ENCODE peak calls at places on chromosome 17, in four cellular contexts. R, L, J and O are unnamed samples.

GRCh38 chr17:63190821-63191220 is 224.8 kb downstream of the TANC2 start:
- DNase-seq in R (no peak), L (no peak), J (no peak), O (no peak)

GRCh38 chr17:54902017-54902416 is 1.4 kb downstream of the TOM1L1 start:
- DNase-seq in R (no peak), L (no peak), J (no peak), O (no peak)

GRCh38 chr17:77858291-77859034 is 100.0 kb upstream of the TNRC6C start:
- DNase-seq in R (no peak), L (no peak), J (no peak), O (no peak)

GRCh38 chr17:60398227-60398959 is 6.5 kb upstream of the USP32 start:
- DNase-seq in R (peak; percentile 74), L (no peak), J (no peak), O (no peak)

GRCh38 chr17:74012465-74012864 is 191.0 kb upstream of the RPL38 start:
- DNase-seq in R (no peak), L (peak; percentile 16), J (no peak), O (peak; percentile 54)

GRCh38 chr17:40315678-40316570 is 6.9 kb downstream of the RARA start:
- DNase-seq in R (no peak), L (no peak), J (no peak), O (no peak)

GRCh38 chr17:17729620-17730249 is 48.5 kb downstream of the RAI1 start:
- DNase-seq in R (peak; percentile 74), L (peak; percentile 39), J (no peak), O (peak; percentile 58)

GRCh38 chr17:14101976-14102375 is 32.7 kb downstream of the COX10 start:
- DNase-seq in R (no peak), L (no peak), J (no peak), O (no peak)

GRCh38 chr17:80063815-80064585 is 27.6 kb downstream of the CCDC40 start:
- DNase-seq in R (no peak), L (no peak), J (no peak), O (no peak)

GRCh38 chr17:54282886-54283285 is 460.2 kb downstream of the KIF2B start:
- DNase-seq in R (no peak), L (no peak), J (no peak), O (no peak)

GRCh38 chr17:74852237-74853047 is 7.2 kb downstream of the GRIN2C start:
- DNase-seq in R (peak; percentile 92), L (peak; percentile 38), J (peak; percentile 33), O (peak; percentile 64)

GRCh38 chr17:83195330-83196087 is 116.1 kb downstream of the METRNL start:
- DNase-seq in R (no peak), L (no peak), J (no peak), O (no peak)

GRCh38 chr17:66177048-66177447 is 14.9 kb downstream of the CEP112 start:
- DNase-seq in R (no peak), L (no peak), J (no peak), O (no peak)

GRCh38 chr17:79102214-79102613 is 27.6 kb downstream of the ENGASE start:
- DNase-seq in R (no peak), L (no peak), J (no peak), O (no peak)

GRCh38 chr17:63774141-63774981 is at the start of gene DDX42:
- DNase-seq in R (no peak), L (peak; percentile 82), J (no peak), O (peak; percentile 89)

GRCh38 chr17:82645516-82645915 is 2.7 kb downstream of the WDR45B start:
- DNase-seq in R (no peak), L (no peak), J (no peak), O (no peak)

GRCh38 chr17:1222321-1222720 is 42.5 kb upstream of the ABR start:
- DNase-seq in R (no peak), L (no peak), J (no peak), O (no peak)

GRCh38 chr17:49450735-49451134 is 36.1 kb upstream of the PHB1 start:
- DNase-seq in R (no peak), L (no peak), J (no peak), O (no peak)

GRCh38 chr17:70327723-70328122 is 158.4 kb downstream of the KCNJ2 start:
- DNase-seq in R (no peak), L (no peak), J (no peak), O (no peak)

GRCh38 chr17:30378191-30378796 is 433 bp upstream of the CPD start:
- DNase-seq in R (peak; percentile 33), L (peak; percentile 35), J (no peak), O (peak; percentile 42)

GRCh38 chr17:300881-301280 is 51.7 kb downstream of the RPH3AL start:
- DNase-seq in R (no peak), L (no peak), J (no peak), O (no peak)

GRCh38 chr17:17561408-17562144 is 29.9 kb downstream of the PEMT start:
- DNase-seq in R (no peak), L (no peak), J (no peak), O (no peak)

GRCh38 chr17:80356231-80356856 is 58.6 kb upstream of the ENDOV start:
- DNase-seq in R (no peak), L (no peak), J (no peak), O (no peak)

GRCh38 chr17:2282297-2282873 is 21.2 kb downstream of the SMG6 start:
- DNase-seq in R (peak; percentile 64), L (no peak), J (no peak), O (no peak)

GRCh38 chr17:7867881-7868329 is 10.1 kb downstream of the CYB5D1 start:
- DNase-seq in R (no peak), L (no peak), J (no peak), O (no peak)

GRCh38 chr17:39894681-39895376 is 23.6 kb downstream of the GSDMB start:
- DNase-seq in R (no peak), L (no peak), J (no peak), O (no peak)

GRCh38 chr17:76995352-76996105 is 127.3 kb downstream of the MGAT5B start:
- DNase-seq in R (no peak), L (no peak), J (no peak), O (no peak)

GRCh38 chr17:78000351-78000750 is 41.8 kb downstream of the TNRC6C start:
- DNase-seq in R (no peak), L (no peak), J (no peak), O (no peak)

GRCh38 chr17:75622071-75622470 is 11.2 kb upstream of the SMIM5 start:
- DNase-seq in R (no peak), L (no peak), J (no peak), O (no peak)

GRCh38 chr17:66835476-66835875 is 559 bp downstream of the CACNG5 start:
- DNase-seq in R (no peak), L (no peak), J (no peak), O (no peak)

GRCh38 chr17:66304304-66305174 is 2.1 kb downstream of the PRKCA start:
- DNase-seq in R (no peak), L (no peak), J (no peak), O (peak; percentile 11)

GRCh38 chr17:68993112-68993511 is 37.9 kb upstream of the ABCA8 start:
- DNase-seq in R (no peak), L (no peak), J (no peak), O (no peak)